ENCODE peak calls at places on chromosomes 4 and X, in five cellular contexts. M is BJ, F is neural crest cell, Y is astrocyte of the spinal cord, X is cardiac muscle cell. T is an unnamed sample.

GRCh38 chr4:37101686-37102085 is 142.9 kb upstream of the NWD2 start:
- DNase-seq in M (no peak), F (no peak), Y (no peak), X (no peak), T (no peak)

GRCh38 chrX:17374619-17375360 is at the start of gene NHS:
- DNase-seq in M (no peak), F (peak; percentile 69), Y (peak; percentile 76), X (peak; percentile 83), T (peak; percentile 35)

GRCh38 chr4:29058519-29058918 is 1661.7 kb upstream of the PCDH7 start:
- DNase-seq in M (no peak), F (no peak), Y (no peak), X (no peak), T (no peak)

GRCh38 chr4:74654230-74654681 is 140.1 kb downstream of the BTC start:
- DNase-seq in M (no peak), F (no peak), Y (no peak), X (no peak), T (no peak)

GRCh38 chrX:40085714-40086113 is 12.0 kb downstream of the BCOR start:
- DNase-seq in M (no peak), F (no peak), Y (no peak), X (no peak), T (no peak)

GRCh38 chr4:89995006-89995405 is 100.4 kb downstream of the MMRN1 start:
- DNase-seq in M (no peak), F (no peak), Y (no peak), X (no peak), T (no peak)

GRCh38 chrX:77788050-77788449 is 2.0 kb upstream of the ATRX start:
- DNase-seq in M (no peak), F (no peak), Y (no peak), X (no peak), T (no peak)

GRCh38 chrX:140821280-140821679 is 111.7 kb downstream of the LINC00632 start:
- DNase-seq in M (no peak), F (no peak), Y (no peak), X (no peak), T (no peak)

GRCh38 chrX:32966956-32967355 is 244.4 kb downstream of the DMD start:
- DNase-seq in M (no peak), F (no peak), Y (no peak), X (no peak), T (no peak)

GRCh38 chrX:18410038-18410437 is 15.4 kb upstream of the CDKL5 start:
- DNase-seq in M (no peak), F (no peak), Y (peak; percentile 20), X (peak; percentile 58), T (no peak)

GRCh38 chr4:140257461-140258305 is 103.7 kb upstream of the MAML3 start:
- DNase-seq in M (no peak), F (no peak), Y (no peak), X (no peak), T (no peak)

GRCh38 chr4:40525811-40526598 is 103.7 kb downstream of the RBM47 start:
- DNase-seq in M (peak; percentile 39), F (no peak), Y (peak; percentile 82), X (peak; percentile 93), T (peak; percentile 75)

GRCh38 chr4:106530034-106530361 is 161.4 kb upstream of the GIMD1 start:
- DNase-seq in M (no peak), F (no peak), Y (no peak), X (no peak), T (no peak)

DNA sequence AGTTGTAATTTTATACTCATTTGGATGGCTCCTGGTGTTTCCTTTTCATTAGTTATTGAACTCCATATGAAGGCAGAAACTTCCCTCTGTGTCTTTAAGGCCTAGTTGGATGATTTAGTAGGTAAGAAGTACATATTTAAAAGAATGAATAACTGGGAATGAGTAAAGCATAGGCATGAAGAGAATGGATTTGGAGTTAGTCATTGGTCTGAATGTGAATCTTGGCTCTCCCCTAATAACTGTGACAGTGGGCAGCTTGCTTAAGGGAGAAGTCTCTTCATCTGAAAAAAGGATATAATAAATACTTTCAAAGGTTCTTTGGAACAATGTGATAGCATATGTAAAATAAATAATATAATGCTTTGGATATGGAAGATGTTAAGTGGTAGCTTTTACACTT is 13.2 kb downstream of the SNX25 start:
- DNase-seq in M (no peak), F (no peak), Y (peak; percentile 66), X (no peak), T (no peak)
- TF ChIP-seq CTCF in M (no peak), F (no peak), Y (no peak), X (no peak), T (no peak)

GRCh38 chrX:129637217-129638109 is 17.3 kb downstream of the APLN start:
- DNase-seq in M (no peak), F (peak; percentile 83), Y (peak; percentile 62), X (peak; percentile 78), T (peak; percentile 34)
- TF ChIP-seq CTCF in M (peak; percentile 86), F (peak; percentile 92), Y (peak; percentile 90), X (peak; percentile 79), T (peak; percentile 98)

DNA sequence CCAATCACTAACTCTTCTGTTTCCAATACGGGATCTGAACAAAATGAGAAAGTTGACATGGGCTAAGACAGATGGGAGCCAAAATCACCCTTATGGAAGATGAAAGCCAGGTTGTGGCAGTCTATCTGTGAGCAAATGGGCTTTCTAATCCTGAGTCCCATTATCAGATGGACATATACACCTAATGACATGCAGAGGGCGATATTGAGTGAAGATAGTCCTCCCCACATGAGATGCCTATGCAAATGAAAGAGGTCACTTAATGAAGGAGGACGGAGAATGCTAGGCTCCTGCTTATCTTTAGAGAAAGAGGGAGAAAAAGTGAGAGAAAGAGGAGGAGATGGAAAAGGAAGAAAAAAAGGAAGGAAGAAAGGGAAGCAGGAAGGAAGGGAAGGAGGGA is 547.5 kb downstream of the NLGN4X start:
- DNase-seq in M (no peak), F (no peak), Y (peak; percentile 3), X (no peak), T (no peak)
- TF ChIP-seq CTCF in M (no peak), F (peak; percentile 50), Y (peak; percentile 23), X (no peak), T (peak; percentile 13)

GRCh38 chr4:17785858-17786257 is 4.4 kb upstream of the FAM184B start:
- DNase-seq in M (no peak), F (no peak), Y (no peak), X (no peak), T (no peak)
- TF ChIP-seq CTCF in M (no peak), F (no peak), Y (no peak), X (no peak), T (no peak)

GRCh38 chrX:81377329-81377728 is 175.4 kb downstream of the SH3BGRL start:
- DNase-seq in M (no peak), F (no peak), Y (peak; percentile 31), X (peak; percentile 45), T (no peak)
- TF ChIP-seq CTCF in M (peak; percentile 40), F (peak; percentile 70), Y (peak; percentile 49), X (peak; percentile 48), T (peak; percentile 48)

GRCh38 chr4:151471728-151472127 is 62.8 kb downstream of the FHIP1A start:
- DNase-seq in M (no peak), F (no peak), Y (no peak), X (no peak), T (no peak)

GRCh38 chr4:151475338-151475737 is 66.4 kb downstream of the FHIP1A start:
- DNase-seq in M (no peak), F (no peak), Y (peak; percentile 13), X (no peak), T (no peak)

GRCh38 chr4:151473521-151474097 is 64.6 kb downstream of the FHIP1A start:
- DNase-seq in M (no peak), F (no peak), Y (no peak), X (no peak), T (no peak)

GRCh38 chr4:151472711-151473110 is 63.7 kb downstream of the FHIP1A start:
- DNase-seq in M (no peak), F (no peak), Y (no peak), X (no peak), T (no peak)

GRCh38 chr4:151472297-151472696 is 63.3 kb downstream of the FHIP1A start:
- DNase-seq in M (no peak), F (no peak), Y (no peak), X (no peak), T (no peak)
- TF ChIP-seq CTCF in M (no peak), F (no peak), Y (no peak), X (no peak), T (no peak)